ENCODE peak calls at places on chromosomes 1 and 21, in eight cellular contexts. One of them, this sample, is unnamed.

GRCh38 chr1:59926381-59927243 is at the start of gene CYP2J2:
- DNase-seq in PC-3: peak
- DNase-seq in MM.1S: peak
- DNase-seq in hepatocyte: peak
- DNase-seq in neural progenitor cell: peak
- DNase-seq in GM23248: peak
- DNase-seq in SK-N-SH: peak
- DNase-seq in HCT116: peak
- DNase-seq in this sample: no peak

GRCh38 chr1:29356663-29357062 is 120.3 kb downstream of the PTPRU start:
- DNase-seq in SK-N-SH: no peak
- DNase-seq in hepatocyte: no peak
- DNase-seq in MM.1S: no peak
- DNase-seq in PC-3: peak
- DNase-seq in HCT116: no peak
- DNase-seq in neural progenitor cell: no peak
- DNase-seq in GM23248: no peak
- DNase-seq in this sample: peak

GRCh38 chr1:169266133-169266532 is 101.5 kb downstream of the NME7 start:
- DNase-seq in neural progenitor cell: no peak
- DNase-seq in SK-N-SH: no peak
- DNase-seq in MM.1S: no peak
- DNase-seq in PC-3: peak
- DNase-seq in HCT116: no peak
- DNase-seq in GM23248: no peak
- DNase-seq in hepatocyte: no peak
- DNase-seq in this sample: no peak

GRCh38 chr1:52237430-52237829 is 95.5 kb downstream of the ZFYVE9 start:
- DNase-seq in neural progenitor cell: no peak
- DNase-seq in hepatocyte: no peak
- DNase-seq in PC-3: peak
- DNase-seq in MM.1S: no peak
- DNase-seq in SK-N-SH: no peak
- DNase-seq in HCT116: no peak
- DNase-seq in GM23248: peak
- DNase-seq in this sample: no peak

GRCh38 chr1:32311709-32312393 is 20.0 kb downstream of the HDAC1 start:
- DNase-seq in neural progenitor cell: no peak
- DNase-seq in MM.1S: no peak
- DNase-seq in PC-3: no peak
- DNase-seq in SK-N-SH: peak
- DNase-seq in GM23248: no peak
- DNase-seq in HCT116: no peak
- DNase-seq in hepatocyte: no peak
- DNase-seq in this sample: no peak

GRCh38 chr1:1407101-1407956 is at the start of gene MRPL20:
- DNase-seq in SK-N-SH: peak
- DNase-seq in HCT116: peak
- DNase-seq in hepatocyte: peak
- DNase-seq in PC-3: peak
- DNase-seq in GM23248: peak
- DNase-seq in MM.1S: peak
- DNase-seq in neural progenitor cell: peak
- DNase-seq in this sample: peak

GRCh38 chr1:63774617-63775417 is 1.0 kb downstream of the ROR1 start:
- DNase-seq in SK-N-SH: peak
- DNase-seq in MM.1S: no peak
- DNase-seq in PC-3: peak
- DNase-seq in GM23248: peak
- DNase-seq in neural progenitor cell: peak
- DNase-seq in hepatocyte: peak
- DNase-seq in HCT116: no peak
- DNase-seq in this sample: peak

GRCh38 chr1:66253330-66253921 is 280.5 kb upstream of the SGIP1 start:
- DNase-seq in PC-3: peak
- DNase-seq in neural progenitor cell: peak
- DNase-seq in SK-N-SH: peak
- DNase-seq in hepatocyte: peak
- DNase-seq in HCT116: peak
- DNase-seq in GM23248: peak
- DNase-seq in MM.1S: peak
- DNase-seq in this sample: peak

GRCh38 chr1:10873189-10873588 is 76.7 kb upstream of the CASZ1 start:
- DNase-seq in hepatocyte: no peak
- DNase-seq in HCT116: peak
- DNase-seq in PC-3: no peak
- DNase-seq in SK-N-SH: no peak
- DNase-seq in neural progenitor cell: no peak
- DNase-seq in GM23248: no peak
- DNase-seq in MM.1S: no peak
- DNase-seq in this sample: peak

GRCh38 chr1:17333081-17333480 is 25.1 kb downstream of the PADI4 start:
- DNase-seq in MM.1S: no peak
- DNase-seq in neural progenitor cell: no peak
- DNase-seq in SK-N-SH: no peak
- DNase-seq in hepatocyte: no peak
- DNase-seq in PC-3: no peak
- DNase-seq in GM23248: no peak
- DNase-seq in HCT116: no peak
- DNase-seq in this sample: no peak

GRCh38 chr1:24927473-24927872 is 2.6 kb downstream of the RUNX3 start:
- DNase-seq in SK-N-SH: no peak
- DNase-seq in PC-3: no peak
- DNase-seq in neural progenitor cell: no peak
- DNase-seq in HCT116: no peak
- DNase-seq in GM23248: no peak
- DNase-seq in hepatocyte: no peak
- DNase-seq in MM.1S: no peak
- DNase-seq in this sample: no peak

GRCh38 chr1:206002833-206003532 is at the start of gene RAB7B:
- DNase-seq in HCT116: no peak
- DNase-seq in PC-3: peak
- DNase-seq in hepatocyte: peak
- DNase-seq in GM23248: peak
- DNase-seq in SK-N-SH: no peak
- DNase-seq in neural progenitor cell: no peak
- DNase-seq in MM.1S: no peak
- DNase-seq in this sample: no peak

GRCh38 chr1:22257286-22258275 is 114.7 kb upstream of the WNT4 start:
- DNase-seq in MM.1S: no peak
- DNase-seq in HCT116: no peak
- DNase-seq in PC-3: peak
- DNase-seq in neural progenitor cell: no peak
- DNase-seq in GM23248: no peak
- DNase-seq in hepatocyte: peak
- DNase-seq in SK-N-SH: no peak
- DNase-seq in this sample: no peak

GRCh38 chr1:231421616-231421970 is 494 bp downstream of the EGLN1 start:
- DNase-seq in PC-3: peak
- DNase-seq in HCT116: no peak
- DNase-seq in hepatocyte: peak
- DNase-seq in GM23248: peak
- DNase-seq in MM.1S: peak
- DNase-seq in neural progenitor cell: no peak
- DNase-seq in SK-N-SH: no peak
- DNase-seq in this sample: peak

GRCh38 chr21:41970751-41971653 is 17.2 kb upstream of the C2CD2 start:
- DNase-seq in neural progenitor cell: no peak
- DNase-seq in SK-N-SH: no peak
- DNase-seq in HCT116: no peak
- DNase-seq in PC-3: no peak
- DNase-seq in hepatocyte: no peak
- DNase-seq in GM23248: no peak
- DNase-seq in MM.1S: no peak
- DNase-seq in this sample: no peak

DNA sequence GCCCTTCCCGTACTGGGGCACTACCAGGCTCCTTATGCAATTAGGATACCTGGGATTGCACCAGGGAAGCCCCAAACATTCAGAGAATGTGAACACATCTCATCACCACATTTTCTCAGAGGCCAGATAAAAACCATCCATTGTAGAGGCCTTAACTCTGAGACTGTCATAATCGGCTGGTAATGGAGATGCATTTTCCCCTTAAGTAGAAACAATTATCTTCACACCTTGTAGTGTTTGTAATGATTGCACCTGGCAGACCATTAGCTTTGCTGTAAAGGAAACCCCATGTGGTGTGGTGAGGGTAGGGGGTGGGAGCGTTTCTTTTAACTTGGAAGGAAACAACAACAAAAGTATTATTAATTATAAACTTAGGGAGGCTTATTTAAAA is 90.0 kb upstream of the TLR5 start:
- DNase-seq in GM23248: no peak
- DNase-seq in PC-3: no peak
- DNase-seq in SK-N-SH: no peak
- DNase-seq in MM.1S: no peak
- DNase-seq in neural progenitor cell: no peak
- DNase-seq in HCT116: no peak
- DNase-seq in hepatocyte: no peak
- DNase-seq in this sample: no peak
- TF ChIP-seq EZH2phosphoT487 in GM23248: no peak
- TF ChIP-seq EZH2phosphoT487 in PC-3: no peak
- TF ChIP-seq EZH2phosphoT487 in SK-N-SH: no peak
- TF ChIP-seq EZH2phosphoT487 in MM.1S: no peak
- TF ChIP-seq EZH2phosphoT487 in neural progenitor cell: no peak
- TF ChIP-seq EZH2phosphoT487 in HCT116: no peak
- TF ChIP-seq EZH2phosphoT487 in hepatocyte: no peak
- TF ChIP-seq EZH2phosphoT487 in this sample: no peak

GRCh38 chr1:23563003-23563402 is 3.7 kb upstream of the ID3 start:
- DNase-seq in MM.1S: no peak
- DNase-seq in SK-N-SH: peak
- DNase-seq in HCT116: no peak
- DNase-seq in PC-3: no peak
- DNase-seq in hepatocyte: no peak
- DNase-seq in neural progenitor cell: no peak
- DNase-seq in GM23248: no peak
- DNase-seq in this sample: no peak
- H3K4me3 ChIP-seq in MM.1S: no peak
- H3K4me3 ChIP-seq in SK-N-SH: peak
- H3K4me3 ChIP-seq in HCT116: no peak
- H3K4me3 ChIP-seq in PC-3: no peak
- H3K4me3 ChIP-seq in hepatocyte: no peak
- H3K4me3 ChIP-seq in neural progenitor cell: peak
- H3K4me3 ChIP-seq in GM23248: peak
- H3K4me3 ChIP-seq in this sample: peak

DNA sequence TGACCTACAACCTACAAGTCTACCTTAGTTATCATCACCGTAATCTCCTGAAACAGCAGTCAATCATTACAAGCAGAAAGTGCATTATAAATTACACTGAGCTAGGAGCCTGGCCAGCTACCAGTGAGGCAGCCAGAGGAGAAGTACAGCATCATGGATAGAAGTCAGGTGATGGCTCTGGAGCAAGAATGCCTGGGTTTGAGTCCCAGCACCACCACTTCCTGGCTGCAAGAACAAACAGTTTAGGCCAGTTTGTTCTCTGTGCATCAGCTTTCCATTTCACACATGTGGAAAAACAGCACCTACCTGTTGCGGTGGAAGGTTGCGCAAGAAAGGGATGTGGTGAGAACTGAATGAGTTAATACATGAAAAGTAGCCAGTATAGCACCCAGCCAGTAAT is 9.1 kb downstream of the CREG1 start:
- DNase-seq in PC-3: peak
- DNase-seq in hepatocyte: no peak
- DNase-seq in GM23248: no peak
- DNase-seq in MM.1S: no peak
- DNase-seq in HCT116: no peak
- DNase-seq in neural progenitor cell: no peak
- DNase-seq in SK-N-SH: no peak
- DNase-seq in this sample: no peak
- TF ChIP-seq EZH2phosphoT487 in PC-3: no peak
- TF ChIP-seq EZH2phosphoT487 in hepatocyte: no peak
- TF ChIP-seq EZH2phosphoT487 in GM23248: no peak
- TF ChIP-seq EZH2phosphoT487 in MM.1S: no peak
- TF ChIP-seq EZH2phosphoT487 in HCT116: no peak
- TF ChIP-seq EZH2phosphoT487 in neural progenitor cell: no peak
- TF ChIP-seq EZH2phosphoT487 in SK-N-SH: no peak
- TF ChIP-seq EZH2phosphoT487 in this sample: no peak

GRCh38 chr1:228087771-228088251 is 5.3 kb downstream of the ARF1 start:
- DNase-seq in PC-3: peak
- DNase-seq in neural progenitor cell: no peak
- DNase-seq in GM23248: peak
- DNase-seq in hepatocyte: no peak
- DNase-seq in MM.1S: no peak
- DNase-seq in SK-N-SH: no peak
- DNase-seq in HCT116: no peak
- DNase-seq in this sample: no peak

GRCh38 chr1:228090613-228091081 is 8.1 kb downstream of the ARF1 start:
- DNase-seq in neural progenitor cell: no peak
- DNase-seq in HCT116: no peak
- DNase-seq in GM23248: peak
- DNase-seq in SK-N-SH: no peak
- DNase-seq in hepatocyte: no peak
- DNase-seq in PC-3: no peak
- DNase-seq in MM.1S: peak
- DNase-seq in this sample: no peak

GRCh38 chr1:228091084-228091483 is 8.6 kb downstream of the ARF1 start:
- DNase-seq in HCT116: no peak
- DNase-seq in MM.1S: no peak
- DNase-seq in neural progenitor cell: no peak
- DNase-seq in hepatocyte: no peak
- DNase-seq in PC-3: no peak
- DNase-seq in SK-N-SH: no peak
- DNase-seq in GM23248: no peak
- DNase-seq in this sample: no peak

GRCh38 chr1:228088586-228089498 is 6.3 kb downstream of the ARF1 start:
- DNase-seq in HCT116: no peak
- DNase-seq in hepatocyte: no peak
- DNase-seq in neural progenitor cell: no peak
- DNase-seq in GM23248: peak
- DNase-seq in SK-N-SH: no peak
- DNase-seq in PC-3: no peak
- DNase-seq in MM.1S: no peak
- DNase-seq in this sample: no peak

DNA sequence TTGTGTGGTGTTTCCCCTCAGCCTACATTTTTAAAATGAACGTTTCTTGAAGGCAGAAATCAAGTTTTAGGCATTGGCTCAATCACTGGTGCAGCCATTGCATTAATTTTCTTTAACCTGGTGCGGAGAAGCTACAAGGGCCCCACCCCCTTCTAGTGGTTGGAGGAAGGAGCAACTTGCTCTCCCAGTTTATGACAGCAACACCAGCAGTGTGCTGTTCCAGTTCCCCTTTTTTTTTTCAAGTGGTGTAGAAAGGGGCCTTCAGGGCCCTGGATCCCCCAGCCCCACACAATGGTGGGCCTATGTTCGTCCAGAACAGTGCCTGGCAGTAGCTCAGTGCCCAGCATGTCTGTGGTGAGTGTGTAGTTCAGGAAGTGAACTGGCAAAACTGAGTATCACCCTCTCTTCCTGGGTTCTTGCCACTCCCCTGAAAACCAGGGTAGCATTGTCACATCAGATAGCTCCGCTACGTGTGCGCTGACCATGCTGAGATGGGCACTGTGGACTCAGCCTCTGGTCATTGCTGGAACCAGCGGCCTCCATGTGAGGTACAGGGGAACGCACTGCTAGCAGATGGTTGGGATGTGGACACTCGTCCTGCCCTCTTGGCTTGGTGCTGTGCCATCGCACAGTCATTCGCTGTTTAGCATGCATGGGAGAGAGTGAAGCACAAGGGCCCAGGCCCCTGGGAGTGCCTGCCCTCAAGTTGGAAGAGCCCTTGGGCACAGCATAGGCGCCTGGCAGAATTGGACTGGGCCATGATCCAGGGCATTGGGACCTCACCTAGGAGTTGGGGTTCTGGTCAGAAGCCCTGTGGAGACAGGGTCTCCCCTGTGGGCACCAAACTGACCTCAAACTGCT is 7.2 kb downstream of the ARF1 start:
- DNase-seq in PC-3: no peak
- DNase-seq in HCT116: no peak
- DNase-seq in hepatocyte: no peak
- DNase-seq in MM.1S: no peak
- DNase-seq in GM23248: peak
- DNase-seq in neural progenitor cell: no peak
- DNase-seq in SK-N-SH: no peak
- DNase-seq in this sample: peak
- H3K4me3 ChIP-seq in PC-3: no peak
- H3K4me3 ChIP-seq in HCT116: no peak
- H3K4me3 ChIP-seq in hepatocyte: no peak
- H3K4me3 ChIP-seq in MM.1S: peak
- H3K4me3 ChIP-seq in GM23248: no peak
- H3K4me3 ChIP-seq in neural progenitor cell: no peak
- H3K4me3 ChIP-seq in SK-N-SH: no peak
- H3K4me3 ChIP-seq in this sample: peak

This sample was measured in OCI-LY7.